ENCODE peak calls at places on chromosome 10, in eight cellular contexts. I is transverse colon; Z is CD8-positive, alpha-beta T cell; A is esophagus squamous epithelium; E is coronary artery; W is CD4-positive, alpha-beta T cell; G is heart left ventricle; T is adrenal gland. D is an unnamed sample.

GRCh38 chr10:80739963-80740715 is 202.4 kb downstream of the SH2D4B start:
- DNase-seq in T (no peak), E (no peak), Z (no peak), A (no peak), I (no peak), W (no peak), G (no peak), D (no peak)

GRCh38 chr10:77168861-77169260 is 468.7 kb downstream of the KCNMA1 start:
- DNase-seq in G (no peak), E (no peak), W (no peak), A (no peak), I (no peak), T (no peak), Z (no peak), D (no peak)

GRCh38 chr10:129622736-129623135 is 155.7 kb downstream of the MGMT start:
- DNase-seq in G (no peak), W (no peak), I (no peak), Z (no peak), E (no peak), T (no peak), A (no peak), D (no peak)

GRCh38 chr10:97640868-97641811 is 669 bp downstream of the PI4K2A start:
- DNase-seq in T (peak; percentile 64), Z (no peak), A (no peak), I (peak; percentile 31), W (peak; percentile 5), E (peak; percentile 81), G (peak; percentile 37), D (no peak)

GRCh38 chr10:130509881-130510689 is 373.9 kb downstream of the GLRX3 start:
- DNase-seq in I (no peak), G (no peak), Z (no peak), T (no peak), E (no peak), W (no peak), A (no peak), D (no peak)

GRCh38 chr10:62810131-62810530 is 5.6 kb downstream of the ADO start:
- DNase-seq in W (no peak), E (no peak), G (no peak), Z (no peak), T (no peak), I (no peak), A (no peak), D (no peak)

GRCh38 chr10:77844713-77845454 is 81.7 kb downstream of the DLG5 start:
- DNase-seq in W (no peak), G (no peak), I (peak; percentile 66), A (no peak), T (peak; percentile 80), Z (no peak), E (no peak), D (no peak)

GRCh38 chr10:110416776-110417732 is 80.7 kb upstream of the DUSP5 start:
- DNase-seq in I (peak; percentile 81), W (no peak), G (no peak), E (no peak), Z (no peak), T (no peak), A (no peak), D (peak; percentile 51)

GRCh38 chr10:13949844-13950542 is 363.2 kb downstream of the PRPF18 start:
- DNase-seq in G (no peak), Z (no peak), A (no peak), W (no peak), T (no peak), E (no peak), I (no peak), D (no peak)

GRCh38 chr10:27714349-27714748 is 31.3 kb downstream of the MKX start:
- DNase-seq in E (no peak), G (no peak), T (no peak), I (no peak), Z (no peak), A (no peak), W (no peak), D (no peak)

GRCh38 chr10:103545771-103546281 is 52.3 kb downstream of the NEURL1 start:
- DNase-seq in T (no peak), E (no peak), W (no peak), Z (no peak), G (no peak), A (no peak), I (no peak), D (no peak)

GRCh38 chr10:96541921-96542320 is 28.2 kb upstream of the TLL2 start:
- DNase-seq in G (no peak), I (no peak), Z (no peak), W (no peak), A (no peak), E (no peak), T (no peak), D (no peak)

GRCh38 chr10:94199565-94199964 is 163.2 kb downstream of the NOC3L start:
- DNase-seq in E (no peak), W (no peak), A (no peak), I (no peak), T (no peak), Z (no peak), G (no peak), D (no peak)

GRCh38 chr10:129486805-129487204 is 19.8 kb downstream of the MGMT start:
- DNase-seq in T (no peak), E (no peak), A (no peak), G (no peak), Z (no peak), W (no peak), I (no peak), D (no peak)

GRCh38 chr10:125538947-125539649 is 143.9 kb downstream of the TEX36 start:
- DNase-seq in W (no peak), G (peak; percentile 64), A (no peak), I (peak; percentile 81), Z (no peak), E (no peak), T (peak; percentile 28), D (no peak)

GRCh38 chr10:73141603-73142002 is 26.2 kb downstream of the ECD start:
- DNase-seq in E (no peak), T (no peak), Z (no peak), W (no peak), I (no peak), G (no peak), A (no peak), D (no peak)

GRCh38 chr10:129332476-129332875 is 134.6 kb upstream of the MGMT start:
- DNase-seq in I (no peak), E (no peak), Z (no peak), W (no peak), G (no peak), T (no peak), A (no peak), D (no peak)

GRCh38 chr10:14378387-14378960 is 47.8 kb upstream of the FRMD4A start:
- DNase-seq in T (no peak), I (no peak), W (no peak), A (no peak), Z (no peak), G (no peak), E (no peak), D (no peak)

GRCh38 chr10:21334891-21335696 is 190.4 kb downstream of the SKIDA1 start:
- DNase-seq in Z (no peak), I (no peak), E (no peak), T (peak; percentile 80), A (no peak), G (peak; percentile 57), W (no peak), D (peak; percentile 52)

GRCh38 chr10:48898426-48898825 is 41.2 kb downstream of the LRRC18 start:
- DNase-seq in I (no peak), G (no peak), E (no peak), W (no peak), Z (no peak), T (no peak), A (no peak), D (no peak)

GRCh38 chr10:72692057-72692891 is at the start of gene MCU:
- DNase-seq in I (peak; percentile 96), Z (peak; percentile 85), W (peak; percentile 86), A (peak; percentile 67), E (peak; percentile 96), T (peak; percentile 96), G (peak; percentile 97), D (peak; percentile 94)

GRCh38 chr10:124083740-124084397 is 9.5 kb downstream of the CHST15 start:
- DNase-seq in I (no peak), G (no peak), Z (no peak), T (no peak), W (no peak), E (no peak), A (no peak), D (no peak)

GRCh38 chr10:34295142-34295548 is 520.0 kb downstream of the PARD3 start:
- DNase-seq in G (no peak), A (no peak), E (no peak), I (no peak), W (no peak), Z (no peak), T (peak; percentile 30), D (no peak)

GRCh38 chr10:30373596-30374327 is 24.7 kb upstream of the MTPAP start:
- DNase-seq in I (no peak), Z (no peak), T (no peak), A (no peak), G (no peak), E (no peak), W (no peak), D (no peak)

GRCh38 chr10:11949152-11949551 is 93.5 kb downstream of the UPF2 start:
- DNase-seq in I (no peak), W (no peak), G (no peak), A (no peak), E (no peak), Z (no peak), T (no peak), D (no peak)
- TF ChIP-seq CTCF in I (no peak), W (no peak), G (no peak), A (no peak), E (no peak), Z (no peak), T (no peak), D (no peak)

DNA sequence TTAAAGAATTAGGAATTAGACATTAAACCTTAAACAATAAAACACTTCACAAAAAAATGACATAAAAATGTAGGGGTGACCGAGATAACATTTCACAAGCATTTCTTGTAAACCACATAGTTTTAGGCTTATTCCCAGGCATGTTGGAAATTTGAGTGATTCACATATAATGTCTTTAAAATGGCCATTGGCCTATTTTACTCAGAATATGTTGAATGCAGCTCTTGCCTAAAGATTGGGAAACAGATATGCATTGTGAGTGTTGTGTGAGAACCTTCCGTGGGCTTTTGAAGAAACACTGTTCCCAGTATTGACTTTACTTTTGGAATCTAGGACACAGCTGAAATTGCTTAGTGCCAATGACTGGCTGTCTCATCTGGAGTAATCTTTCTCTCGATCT is 79.6 kb downstream of the ARL5B start:
- DNase-seq in W (no peak), G (no peak), I (no peak), Z (no peak), E (no peak), A (no peak), T (no peak), D (no peak)
- H3K27ac ChIP-seq in W (no peak overlapping the region), G (no peak overlapping the region), I (no peak overlapping the region), Z (no peak overlapping the region), E (no peak overlapping the region), A (no peak overlapping the region), T (no peak overlapping the region), D (no peak overlapping the region)

GRCh38 chr10:71268751-71269150 is 50.3 kb upstream of the SLC29A3 start:
- DNase-seq in T (peak; percentile 75), G (peak; percentile 81), W (no peak), I (no peak), A (no peak), E (no peak), Z (no peak), D (no peak)
- TF ChIP-seq CTCF in T (no peak), G (no peak), W (no peak), I (no peak), A (no peak), E (no peak), Z (no peak), D (no peak)

GRCh38 chr10:132048294-132048667 is 17.5 kb upstream of the JAKMIP3 start:
- DNase-seq in G (no peak), E (no peak), W (no peak), T (no peak), A (no peak), Z (no peak), I (no peak), D (no peak)
- H3K27ac ChIP-seq in G (no peak overlapping the region), E (no peak overlapping the region), W (no peak overlapping the region), T (no peak overlapping the region), A (no peak overlapping the region), Z (no peak overlapping the region), I (no peak overlapping the region), D (no peak overlapping the region)

D was measured in lung.